ENCODE peak calls at places on chromosomes 2 and 18, in nine cellular contexts. X, N, T, V, L, Q, O, M and S are unnamed samples.

GRCh38 chr2:121059651-121060649 is 225.1 kb downstream of the TFCP2L1 start:
- DNase-seq in X (no peak), N (no peak), T (no peak), V (no peak), L (no peak), Q (no peak), O (no peak), M (no peak), S (no peak)

GRCh38 chr18:62632788-62633455 is 82.4 kb upstream of the PHLPP1 start:
- DNase-seq in X (no peak), N (no peak), T (no peak), V (no peak), L (no peak), Q (no peak), O (no peak), M (no peak), S (no peak)

GRCh38 chr2:169620509-169620908 is 36.4 kb downstream of the PPIG start:
- DNase-seq in X (no peak), N (no peak), T (no peak), V (no peak), L (no peak), Q (no peak), O (no peak), M (no peak), S (no peak)

GRCh38 chr18:44716697-44717163 is 36.0 kb downstream of the SETBP1 start:
- DNase-seq in X (no peak), N (no peak), T (no peak), V (no peak), L (no peak), Q (no peak), O (no peak), M (no peak), S (no peak)

GRCh38 chr2:54669677-54670484 is 53.6 kb upstream of the EML6 start:
- DNase-seq in X (no peak), N (no peak), T (no peak), V (no peak), L (no peak), Q (peak), O (no peak), M (no peak), S (no peak)

GRCh38 chr18:23204589-23205235 is 69.4 kb downstream of the CABLES1 start:
- DNase-seq in X (no peak), N (no peak), T (no peak), V (no peak), L (no peak), Q (no peak), O (no peak), M (no peak), S (no peak)

GRCh38 chr2:58862234-58862633 is 621.1 kb upstream of the FANCL start:
- DNase-seq in X (no peak), N (no peak), T (no peak), V (no peak), L (no peak), Q (no peak), O (no peak), M (no peak), S (no peak)

GRCh38 chr2:98550165-98550564 is 58.1 kb downstream of the COA5 start:
- DNase-seq in X (no peak), N (no peak), T (no peak), V (no peak), L (no peak), Q (no peak), O (peak), M (no peak), S (no peak)

GRCh38 chr2:41409328-41409727 is 638.5 kb upstream of the PKDCC start:
- DNase-seq in X (no peak), N (no peak), T (no peak), V (no peak), L (peak), Q (no peak), O (no peak), M (no peak), S (no peak)

GRCh38 chr2:235773188-235773928 is 279.5 kb downstream of the AGAP1 start:
- DNase-seq in X (no peak), N (no peak), T (no peak), V (no peak), L (no peak), Q (no peak), O (no peak), M (no peak), S (peak)

GRCh38 chr2:200658278-200658864 is 72.6 kb downstream of the AOX1 start:
- DNase-seq in X (no peak), N (no peak), T (no peak), V (no peak), L (no peak), Q (no peak), O (no peak), M (no peak), S (no peak)

GRCh38 chr2:159904565-159905281 is 106.7 kb upstream of the CD302 start:
- DNase-seq in X (peak), N (peak), T (peak), V (peak), L (no peak), Q (no peak), O (no peak), M (peak), S (no peak)

GRCh38 chr18:78069784-78070664 is 820.4 kb downstream of the GALR1 start:
- DNase-seq in X (no peak), N (no peak), T (no peak), V (no peak), L (peak), Q (no peak), O (no peak), M (peak), S (no peak)

GRCh38 chr2:170359466-170359865 is 181.5 kb downstream of the MYO3B start:
- DNase-seq in X (no peak), N (no peak), T (no peak), V (no peak), L (no peak), Q (no peak), O (no peak), M (no peak), S (no peak)

GRCh38 chr2:204104821-204105220 is 168.3 kb downstream of the ICOS start:
- DNase-seq in X (no peak), N (no peak), T (no peak), V (peak), L (no peak), Q (no peak), O (no peak), M (no peak), S (no peak)

GRCh38 chr18:24366328-24366727 is 31.3 kb downstream of the OSBPL1A start:
- DNase-seq in X (no peak), N (no peak), T (no peak), V (no peak), L (no peak), Q (no peak), O (no peak), M (no peak), S (no peak)

GRCh38 chr2:1876352-1876751 is 132.0 kb upstream of the PXDN start:
- DNase-seq in X (no peak), N (no peak), T (no peak), V (no peak), L (no peak), Q (no peak), O (no peak), M (no peak), S (no peak)

GRCh38 chr2:16140771-16141640 is 200.7 kb downstream of the MYCN start:
- DNase-seq in X (no peak), N (no peak), T (no peak), V (no peak), L (no peak), Q (no peak), O (no peak), M (no peak), S (no peak)

GRCh38 chr18:68456985-68457384 is 257.9 kb downstream of the TMX3 start:
- DNase-seq in X (no peak), N (no peak), T (no peak), V (no peak), L (no peak), Q (no peak), O (no peak), M (no peak), S (no peak)

GRCh38 chr2:75027886-75028285 is 69.4 kb downstream of the POLE4 start:
- DNase-seq in X (no peak), N (no peak), T (no peak), V (no peak), L (no peak), Q (no peak), O (no peak), M (no peak), S (no peak)

GRCh38 chr18:55735199-55735855 is 147.3 kb upstream of the TCF4 start:
- DNase-seq in X (no peak), N (no peak), T (no peak), V (no peak), L (no peak), Q (no peak), O (no peak), M (no peak), S (no peak)

GRCh38 chr2:10784719-10785118 is 27.9 kb downstream of the PDIA6 start:
- DNase-seq in X (no peak), N (no peak), T (no peak), V (no peak), L (no peak), Q (no peak), O (peak), M (no peak), S (no peak)

GRCh38 chr2:96537066-96537733 is 648 bp downstream of the ARID5A start:
- DNase-seq in X (peak), N (no peak), T (peak), V (peak), L (peak), Q (no peak), O (no peak), M (peak), S (no peak)

GRCh38 chr2:148704247-148704646 is 59.7 kb downstream of the EPC2 start:
- DNase-seq in X (no peak), N (no peak), T (no peak), V (no peak), L (no peak), Q (no peak), O (no peak), M (no peak), S (no peak)

GRCh38 chr2:127256381-127256780 is 36.3 kb upstream of the CYP27C1 start:
- DNase-seq in X (no peak), N (no peak), T (no peak), V (no peak), L (no peak), Q (no peak), O (no peak), M (no peak), S (no peak)

GRCh38 chr2:66575625-66576371 is 140.9 kb downstream of the MEIS1 start:
- DNase-seq in X (no peak), N (peak), T (no peak), V (no peak), L (no peak), Q (no peak), O (no peak), M (no peak), S (no peak)

GRCh38 chr2:81692566-81692965 is 1388.0 kb upstream of the LRRTM1 start:
- DNase-seq in X (no peak), N (no peak), T (no peak), V (no peak), L (no peak), Q (no peak), O (no peak), M (no peak), S (no peak)

GRCh38 chr2:226835420-226835795 is 446 bp upstream of the RHBDD1 start:
- DNase-seq in X (no peak), N (peak), T (no peak), V (peak), L (peak), Q (no peak), O (no peak), M (no peak), S (peak)

GRCh38 chr18:49647496-49648168 is 85.8 kb downstream of the LIPG start:
- DNase-seq in X (no peak), N (no peak), T (no peak), V (no peak), L (no peak), Q (no peak), O (peak), M (no peak), S (peak)

GRCh38 chr2:234873828-234874173 is 78.0 kb upstream of the SH3BP4 start:
- DNase-seq in X (no peak), N (no peak), T (no peak), V (no peak), L (no peak), Q (no peak), O (no peak), M (peak), S (no peak)